ENCODE peak calls at places on chromosome 15, in five cellular contexts. H is WERI-Rb-1, V is A549, D is astrocyte of the cerebellum, U is AG04449. Y is an unnamed sample.

GRCh38 chr15:66233487-66234415 is 19.8 kb downstream of the MEGF11 start:
- DNase-seq in H (peak), V (no peak), D (no peak), U (no peak), Y (no peak)

GRCh38 chr15:41286665-41287333 is 45.6 kb downstream of the OIP5 start:
- DNase-seq in H (no peak), V (no peak), D (no peak), U (no peak), Y (no peak)

GRCh38 chr15:79450648-79451047 is 18.5 kb downstream of the MINAR1 start:
- DNase-seq in H (no peak), V (no peak), D (no peak), U (no peak), Y (no peak)

GRCh38 chr15:33234019-33234418 is 39.5 kb upstream of the FMN1 start:
- DNase-seq in H (peak), V (peak), D (peak), U (no peak), Y (no peak)

GRCh38 chr15:99496302-99496629 is 69.5 kb upstream of the MEF2A start:
- DNase-seq in H (no peak), V (no peak), D (no peak), U (no peak), Y (no peak)

GRCh38 chr15:40330368-40330836 is 6.9 kb downstream of the INAFM2 start:
- DNase-seq in H (no peak), V (no peak), D (no peak), U (no peak), Y (no peak)

GRCh38 chr15:79257454-79257853 is 25.1 kb upstream of the ANKRD34C start:
- DNase-seq in H (no peak), V (no peak), D (no peak), U (no peak), Y (no peak)

GRCh38 chr15:50876989-50877360 is 31.5 kb upstream of the AP4E1 start:
- DNase-seq in H (peak), V (peak), D (peak), U (peak), Y (peak)

GRCh38 chr15:100973351-100974034 is 54.3 kb downstream of the LRRK1 start:
- DNase-seq in H (no peak), V (no peak), D (no peak), U (no peak), Y (no peak)

GRCh38 chr15:84855032-84855645 is 29.3 kb upstream of the SLC28A1 start:
- DNase-seq in H (no peak), V (no peak), D (no peak), U (no peak), Y (no peak)

GRCh38 chr15:50552238-50552637 is 5.8 kb upstream of the USP50 start:
- DNase-seq in H (no peak), V (no peak), D (no peak), U (no peak), Y (no peak)

GRCh38 chr15:55991841-55992768 is 1.3 kb downstream of the NEDD4 start:
- DNase-seq in H (no peak), V (no peak), D (no peak), U (no peak), Y (no peak)

GRCh38 chr15:33125883-33126535 is 68.5 kb downstream of the FMN1 start:
- DNase-seq in H (no peak), V (no peak), D (no peak), U (no peak), Y (no peak)

GRCh38 chr15:92745845-92746271 is 90.3 kb upstream of the FAM174B start:
- DNase-seq in H (no peak), V (no peak), D (no peak), U (no peak), Y (no peak)

GRCh38 chr15:81950841-81951414 is 94.9 kb downstream of the MEX3B start:
- DNase-seq in H (no peak), V (no peak), D (no peak), U (no peak), Y (no peak)

GRCh38 chr15:100692671-100693070 is 90.3 kb downstream of the ASB7 start:
- DNase-seq in H (no peak), V (no peak), D (no peak), U (no peak), Y (no peak)

GRCh38 chr15:57510647-57511046 is 81.1 kb upstream of the MYZAP start:
- DNase-seq in H (no peak), V (no peak), D (peak), U (no peak), Y (no peak)

GRCh38 chr15:51097553-51098330 is 3.0 kb upstream of the TNFAIP8L3 start:
- DNase-seq in H (no peak), V (no peak), D (no peak), U (no peak), Y (no peak)

GRCh38 chr15:88246666-88247446 is 9.7 kb downstream of the NTRK3 start:
- DNase-seq in H (peak), V (peak), D (peak), U (no peak), Y (no peak)

DNA sequence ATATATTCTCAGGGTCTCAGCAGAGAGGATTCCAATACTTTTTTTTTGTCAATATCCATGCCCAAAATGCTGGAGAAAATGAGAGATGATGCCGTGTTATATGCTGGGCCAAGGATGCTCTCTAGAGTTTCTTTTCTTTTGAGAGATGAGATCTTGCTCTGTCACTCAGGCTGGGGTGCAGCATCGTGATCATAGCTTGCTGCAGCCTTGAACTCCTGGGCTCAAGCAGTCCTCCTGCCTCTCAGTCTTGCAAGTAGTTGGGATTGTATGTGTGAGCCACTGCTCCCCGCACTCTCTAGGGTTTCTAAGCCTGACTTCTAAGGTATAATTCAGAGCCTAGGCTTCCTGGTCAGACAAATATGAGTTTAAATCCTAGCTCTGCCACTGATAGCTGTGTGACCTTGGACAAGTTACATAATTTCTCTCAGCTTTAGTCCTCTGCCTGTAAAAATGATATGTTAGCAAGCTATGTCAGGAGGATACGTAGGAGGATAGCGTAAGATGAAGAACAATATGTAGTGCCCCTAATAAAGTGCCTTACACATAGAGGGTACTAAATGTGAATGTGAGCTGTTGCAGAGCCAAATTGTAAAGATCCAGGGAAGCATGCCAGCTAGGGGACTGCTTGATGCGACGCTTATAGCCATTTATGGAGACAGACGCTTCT is 7.3 kb downstream of the STARD9 start:
- DNase-seq in H (no peak), V (no peak), D (no peak), U (no peak), Y (no peak)
- TF ChIP-seq CTCF in H (no peak), V (no peak), D (no peak), U (no peak), Y (no peak)

GRCh38 chr15:90160781-90161727 is 40.1 kb upstream of the SEMA4B start:
- DNase-seq in H (no peak), V (no peak), D (no peak), U (no peak), Y (no peak)
- H3K4me3 ChIP-seq in H (no peak), V (no peak), D (no peak), U (no peak), Y (no peak)

DNA sequence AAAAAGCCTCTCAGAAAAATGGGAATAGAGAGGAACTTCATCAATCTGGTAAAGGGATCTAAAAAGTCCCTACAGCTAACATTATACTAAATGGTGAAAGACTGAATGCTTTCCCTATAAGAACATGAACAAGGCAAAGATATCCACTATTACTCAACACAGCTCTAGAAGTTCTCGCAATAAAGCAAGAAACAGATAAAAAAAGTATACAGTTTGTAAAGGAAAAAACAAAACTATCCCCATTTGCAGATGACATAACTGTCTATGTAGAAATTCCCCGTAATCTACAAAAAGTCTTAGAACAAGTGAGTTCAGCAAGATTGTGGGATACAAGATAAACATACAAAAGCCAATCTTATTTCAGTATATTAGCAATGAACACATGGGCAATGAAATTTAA is 15.4 kb downstream of the EDC3 start:
- DNase-seq in H (no peak), V (no peak), D (no peak), U (no peak), Y (no peak)
- TF ChIP-seq CTCF in H (no peak), V (no peak), D (no peak), U (no peak), Y (no peak)

GRCh38 chr15:77633134-77633912 is 611 bp upstream of the LINGO1 start:
- DNase-seq in H (peak), V (peak), D (peak), U (peak), Y (peak)
- H3K4me3 ChIP-seq in H (peak), V (peak), D (peak), U (peak), Y (peak)

GRCh38 chr15:34266751-34267150 is 41.9 kb downstream of the EMC4 start:
- DNase-seq in H (no peak), V (no peak), D (no peak), U (no peak), Y (no peak)

GRCh38 chr15:34259557-34259956 is 34.7 kb downstream of the EMC4 start:
- DNase-seq in H (no peak), V (no peak), D (no peak), U (no peak), Y (no peak)

GRCh38 chr15:34264070-34264469 is 39.3 kb downstream of the EMC4 start:
- DNase-seq in H (no peak), V (no peak), D (no peak), U (no peak), Y (no peak)

DNA sequence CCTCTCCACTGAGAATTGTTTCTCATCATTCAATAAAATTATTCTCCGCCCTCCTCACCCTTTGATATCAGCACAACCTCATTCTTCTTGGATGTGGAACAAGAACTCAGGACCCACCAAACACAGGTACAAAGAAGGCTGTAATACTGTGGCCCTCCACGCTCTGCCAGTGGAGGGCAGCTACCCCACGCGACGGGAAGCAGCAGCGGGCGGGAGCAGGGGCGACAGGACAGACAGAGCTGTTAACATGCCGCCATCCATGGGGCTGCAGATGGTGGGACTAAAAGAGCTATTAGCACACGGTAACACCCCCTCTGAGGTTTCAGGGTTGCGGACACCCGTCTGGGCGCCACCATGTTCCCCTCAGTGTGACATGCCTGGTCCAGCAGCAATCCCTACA is 37.5 kb downstream of the EMC4 start:
- DNase-seq in H (peak), V (no peak), D (no peak), U (no peak), Y (no peak)
- TF ChIP-seq CTCF in H (no peak), V (no peak), D (no peak), U (no peak), Y (no peak)

Y was measured in retinal pigment epithelial cell.